ENCODE peak calls at places on chromosomes 5 and 9, in five cellular contexts. W, U, V, X and O are unnamed samples. For H3K27me3 and H3K4me1, the result is how much of the 10 kb centered on the place peaks cover.

GRCh38 chr5:65013141-65013540 is 244.4 kb downstream of the CWC27 start:
- DNase-seq in W (no peak), U (no peak), V (no peak), X (no peak), O (no peak)

GRCh38 chr9:71984388-71985069 is 73.1 kb downstream of the C9orf85 start:
- DNase-seq in W (no peak), U (no peak), V (no peak), X (peak), O (no peak)

GRCh38 chr5:149125386-149125891 is 15.9 kb upstream of the ABLIM3 start:
- DNase-seq in W (no peak), U (no peak), V (no peak), X (no peak), O (no peak)

GRCh38 chr5:181192337-181193046 is 12.5 kb downstream of the TRIM7 start:
- DNase-seq in W (no peak), U (no peak), V (no peak), X (no peak), O (no peak)

GRCh38 chr5:175889910-175890684 is 18.7 kb downstream of the CPLX2 start:
- DNase-seq in W (no peak), U (no peak), V (no peak), X (no peak), O (no peak)

GRCh38 chr9:109865521-109865920 is 85.5 kb downstream of the PALM2AKAP2 start:
- DNase-seq in W (no peak), U (no peak), V (no peak), X (no peak), O (no peak)

GRCh38 chr5:123367739-123368138 is 55.5 kb downstream of the CEP120 start:
- DNase-seq in W (no peak), U (no peak), V (no peak), X (no peak), O (no peak)

GRCh38 chr5:133729800-133730199 is 117.5 kb upstream of the FSTL4 start:
- DNase-seq in W (no peak), U (no peak), V (no peak), X (no peak), O (no peak)

GRCh38 chr9:89477811-89478583 is 19.9 kb downstream of the SEMA4D start:
- DNase-seq in W (no peak), U (peak), V (no peak), X (peak), O (peak)

GRCh38 chr5:120419110-120419509 is 45.0 kb upstream of the PRR16 start:
- DNase-seq in W (no peak), U (no peak), V (no peak), X (no peak), O (no peak)

GRCh38 chr9:35689601-35690446 is at the start of gene TPM2:
- DNase-seq in W (no peak), U (peak), V (no peak), X (peak), O (peak)

GRCh38 chr9:38084556-38084880 is 15.5 kb upstream of the SHB start:
- DNase-seq in W (no peak), U (no peak), V (no peak), X (no peak), O (no peak)

GRCh38 chr5:10999714-11000113 is 238.7 kb upstream of the DAP start:
- DNase-seq in W (no peak), U (no peak), V (no peak), X (no peak), O (no peak)

GRCh38 chr9:87212563-87213154 is 265.4 kb upstream of the GAS1 start:
- DNase-seq in W (no peak), U (no peak), V (no peak), X (no peak), O (no peak)

GRCh38 chr5:31954091-31954490 is 220.0 kb downstream of the GOLPH3 start:
- DNase-seq in W (no peak), U (no peak), V (no peak), X (no peak), O (no peak)

GRCh38 chr5:132446621-132447020 is 44.0 kb downstream of the IRF1 start:
- DNase-seq in W (no peak), U (peak), V (no peak), X (peak), O (peak)

GRCh38 chr5:96896285-96896711 is 20.0 kb downstream of the ERAP2 start:
- DNase-seq in W (no peak), U (no peak), V (no peak), X (no peak), O (no peak)

GRCh38 chr9:72038408-72038807 is 22.0 kb downstream of the C9orf57 start:
- DNase-seq in W (no peak), U (no peak), V (no peak), X (peak), O (no peak)

GRCh38 chr9:32430720-32431119 is 46.3 kb downstream of the ACO1 start:
- DNase-seq in W (no peak), U (no peak), V (no peak), X (no peak), O (no peak)

GRCh38 chr5:142645456-142645855 is 40.4 kb downstream of the FGF1 start:
- DNase-seq in W (no peak), U (no peak), V (no peak), X (no peak), O (no peak)

GRCh38 chr5:148125641-148126040 is 42.7 kb upstream of the SPINK14 start:
- DNase-seq in W (no peak), U (no peak), V (no peak), X (no peak), O (no peak)

GRCh38 chr9:93178851-93179786 is 4.8 kb upstream of the WNK2 start:
- DNase-seq in W (no peak), U (no peak), V (no peak), X (no peak), O (no peak)
- H3K27me3 ChIP-seq in W (under half), U (under half), V (under half), X (under half), O (under half)

GRCh38 chr9:98047002-98047401 is 9.5 kb upstream of the NANS start:
- DNase-seq in W (no peak), U (no peak), V (no peak), X (no peak), O (no peak)
- H3K4me3 ChIP-seq in W (no peak), U (no peak), V (no peak), X (no peak), O (no peak)

GRCh38 chr5:158553946-158554336 is 545.8 kb downstream of the EBF1 start:
- DNase-seq in W (no peak), U (peak), V (no peak), X (no peak), O (no peak)

GRCh38 chr5:158559643-158560042 is 540.1 kb downstream of the EBF1 start:
- DNase-seq in W (no peak), U (no peak), V (no peak), X (no peak), O (no peak)

GRCh38 chr5:158563774-158564390 is 535.8 kb downstream of the EBF1 start:
- DNase-seq in W (no peak), U (no peak), V (no peak), X (no peak), O (no peak)

GRCh38 chr5:158560170-158560569 is 539.5 kb downstream of the EBF1 start:
- DNase-seq in W (no peak), U (no peak), V (no peak), X (peak), O (peak)

DNA sequence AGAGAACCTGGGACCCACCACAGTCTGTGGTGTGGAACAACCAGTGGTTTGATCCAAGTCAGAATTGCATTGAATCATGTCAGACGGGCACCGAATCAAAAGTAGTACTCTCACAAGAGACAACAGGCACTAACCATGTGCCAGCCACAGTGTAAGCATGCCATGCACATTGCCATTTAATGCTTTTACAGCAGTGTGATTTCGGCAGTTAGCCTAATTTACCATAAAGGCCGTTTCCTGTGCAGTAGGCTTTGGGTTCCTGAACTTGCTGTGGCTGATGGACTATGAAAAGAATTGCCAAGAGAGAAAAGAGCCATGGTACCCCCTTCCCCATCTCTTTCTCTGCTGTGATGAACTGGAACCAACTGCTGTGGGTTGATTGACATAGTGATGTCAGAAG is 540.6 kb downstream of the EBF1 start:
- DNase-seq in W (no peak), U (no peak), V (no peak), X (no peak), O (no peak)
- H3K4me1 ChIP-seq in W (under half), U (under half), V (under half), X (under half), O (under half)

DNA sequence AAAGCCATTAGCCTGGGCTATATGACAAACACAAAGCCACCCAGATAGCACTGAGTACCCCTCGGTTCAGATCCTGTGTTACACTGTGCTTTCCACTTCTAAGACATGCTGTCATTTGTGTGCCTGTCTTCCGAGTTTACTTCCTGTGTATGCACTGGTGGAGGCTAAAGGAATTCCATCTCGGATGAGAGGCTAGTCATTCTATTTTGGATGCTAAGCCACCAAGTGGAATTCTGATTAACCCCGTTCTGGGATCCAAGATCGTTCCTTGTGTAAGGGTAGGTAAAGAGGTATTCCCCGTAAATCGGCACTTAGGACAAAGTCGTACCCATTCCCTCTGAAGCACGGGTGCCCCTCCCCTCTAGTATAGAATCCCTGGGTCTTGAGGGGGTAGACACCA is 8.7 kb downstream of the PROP1 start:
- DNase-seq in W (no peak), U (no peak), V (no peak), X (no peak), O (no peak)
- H3K27me3 ChIP-seq in W (under half), U (under half), V (under half), X (half or more), O (half or more)